ENCODE peak calls at places on chromosomes 7 and 10, in four cellular contexts. U is SK-N-SH, Y is ovary, I is HCT116. Q is an unnamed sample.

GRCh38 chr10:1096287-1096889 is 40.2 kb downstream of the WDR37 start:
- DNase-seq in U (no peak), Y (no peak), I (no peak), Q (no peak)

GRCh38 chr10:74892874-74893273 is 66.5 kb downstream of the KAT6B start:
- DNase-seq in U (no peak), Y (no peak), I (no peak), Q (no peak)

GRCh38 chr10:46514431-46514861 is 42.0 kb downstream of the GPRIN2 start:
- DNase-seq in U (no peak), Y (no peak), I (no peak), Q (peak; percentile 8)

GRCh38 chr10:29703276-29703675 is 68.5 kb upstream of the SVIL start:
- DNase-seq in U (peak; percentile 82), Y (peak; percentile 73), I (no peak), Q (no peak)

GRCh38 chr10:79942261-79943185 is 6.4 kb downstream of the SFTPD start:
- DNase-seq in U (no peak), Y (no peak), I (no peak), Q (peak; percentile 6)

GRCh38 chr10:79286318-79286951 is 60.8 kb upstream of the PPIF start:
- DNase-seq in U (peak; percentile 77), Y (peak; percentile 80), I (no peak), Q (peak; percentile 72)

GRCh38 chr10:132467464-132468149 is 70.0 kb upstream of the INPP5A start:
- DNase-seq in U (no peak), Y (peak; percentile 70), I (no peak), Q (peak; percentile 73)

GRCh38 chr10:92972066-92972870 is 88.3 kb upstream of the CYP26C1 start:
- DNase-seq in U (no peak), Y (no peak), I (peak; percentile 78), Q (no peak)

GRCh38 chr10:67079126-67079525 is 153.3 kb downstream of the LRRTM3 start:
- DNase-seq in U (peak; percentile 4), Y (peak; percentile 21), I (no peak), Q (peak; percentile 41)

GRCh38 chr10:101783736-101784118 is 481 bp upstream of the NPM3 start:
- DNase-seq in U (no peak), Y (no peak), I (no peak), Q (peak; percentile 15)

GRCh38 chr7:371779-372545 is 82.0 kb downstream of the FOXL3 start:
- DNase-seq in U (no peak), Y (peak; percentile 10), I (no peak), Q (no peak)
- H3K27me3 ChIP-seq in U (no peaks in the 10 kb centered on the region), Y (no peaks in the 10 kb centered on the region), I (no peaks in the 10 kb centered on the region), Q (no peaks in the 10 kb centered on the region)

DNA sequence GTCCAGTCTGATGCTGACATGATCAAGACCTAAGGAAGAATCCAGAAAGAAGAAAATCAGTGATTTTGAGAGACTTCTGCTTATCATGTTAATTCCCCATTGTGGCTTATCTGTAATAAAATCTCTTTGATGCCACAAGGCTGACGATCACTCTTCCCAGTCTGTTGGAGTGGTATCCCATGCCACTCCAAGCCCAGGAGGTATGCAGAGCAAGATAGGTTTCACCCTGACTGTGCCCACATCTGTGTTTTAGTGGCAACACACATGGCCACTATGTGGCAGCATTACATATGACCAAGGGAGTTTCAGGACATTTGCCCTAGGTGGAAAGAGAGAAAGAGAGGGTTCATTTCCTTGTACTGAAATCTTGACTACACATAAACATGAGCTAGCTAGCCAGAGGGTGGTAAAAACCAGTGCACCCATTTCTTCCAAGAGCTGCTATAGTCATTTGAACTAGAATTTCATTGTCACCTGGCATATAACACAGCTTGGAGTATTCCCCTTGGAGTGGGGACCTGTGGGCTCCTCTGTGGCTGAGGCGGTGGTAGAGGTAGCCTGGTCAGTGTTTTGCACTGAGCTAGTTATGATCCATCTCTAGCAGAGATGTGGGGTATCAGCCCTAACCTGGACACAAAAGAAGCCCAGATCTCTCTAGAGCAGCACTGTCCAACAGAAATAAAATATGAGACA is 20.8 kb downstream of the LAMB4 start:
- DNase-seq in U (peak; percentile 55), Y (no peak), I (peak; percentile 21), Q (peak; percentile 24)
- TF ChIP-seq CTCF in U (peak; percentile 54), Y (no peak), I (peak; percentile 37), Q (no peak)

GRCh38 chr7:157616426-157616825 is 279.6 kb downstream of the DNAJB6 start:
- DNase-seq in U (no peak), Y (peak; percentile 54), I (no peak), Q (no peak)

GRCh38 chr7:157615852-157616251 is 279.0 kb downstream of the DNAJB6 start:
- DNase-seq in U (no peak), Y (no peak), I (no peak), Q (no peak)

GRCh38 chr7:157614457-157615020 is 277.7 kb downstream of the DNAJB6 start:
- DNase-seq in U (no peak), Y (no peak), I (no peak), Q (no peak)

GRCh38 chr7:157613575-157614322 is 276.9 kb downstream of the DNAJB6 start:
- DNase-seq in U (no peak), Y (no peak), I (no peak), Q (peak; percentile 41)

GRCh38 chr7:157615101-157615817 is 278.5 kb downstream of the DNAJB6 start:
- DNase-seq in U (no peak), Y (peak; percentile 63), I (no peak), Q (peak; percentile 87)
- H3K27me3 ChIP-seq in U (no peaks in the 10 kb centered on the region), Y (no peaks in the 10 kb centered on the region), I (no peaks in the 10 kb centered on the region), Q (no peaks in the 10 kb centered on the region)

GRCh38 chr7:50978633-50979215 is 196.0 kb upstream of the GRB10 start:
- DNase-seq in U (no peak), Y (no peak), I (no peak), Q (no peak)
- TF ChIP-seq CTCF in U (peak; percentile 20), Y (no peak), I (no peak), Q (no peak)

DNA sequence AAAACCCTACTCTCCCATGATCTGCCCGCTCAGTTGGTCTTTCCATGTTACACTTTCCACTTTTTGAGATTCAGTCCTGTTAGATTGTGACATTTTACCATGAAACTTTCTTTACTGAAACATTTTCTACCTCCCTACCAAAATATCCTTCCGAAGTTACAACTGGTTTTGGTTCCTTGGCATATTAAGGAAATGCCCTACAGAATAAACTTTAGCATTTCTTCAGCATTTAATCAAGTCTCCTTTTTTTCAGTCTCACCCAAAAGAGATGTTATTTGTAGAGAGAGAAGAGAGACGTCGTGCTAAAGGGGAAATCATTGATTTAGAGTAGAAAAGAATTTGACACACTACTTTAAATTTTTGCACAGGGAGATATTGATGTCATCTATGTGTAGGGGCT is 9.7 kb upstream of the FEZF1 start:
- DNase-seq in U (no peak), Y (no peak), I (no peak), Q (no peak)
- H3K27me3 ChIP-seq in U (peaks cover 89% of the 10 kb centered on the region), Y (no peaks in the 10 kb centered on the region), I (no peaks in the 10 kb centered on the region), Q (peaks cover 7% of the 10 kb centered on the region)

GRCh38 chr7:68629-69028 is 123.7 kb upstream of the FAM20C start:
- DNase-seq in U (no peak), Y (peak; percentile 11), I (no peak), Q (no peak)
- TF ChIP-seq CTCF in U (no peak), Y (no peak), I (no peak), Q (no peak)

GRCh38 chr7:27220440-27220955 is 20.6 kb upstream of the HOXA13 start:
- DNase-seq in U (no peak), Y (no peak), I (no peak), Q (no peak)
- H3K27me3 ChIP-seq in U (peaks cover 100% of the 10 kb centered on the region), Y (no peaks in the 10 kb centered on the region), I (no peaks in the 10 kb centered on the region), Q (no peaks in the 10 kb centered on the region)